ENCODE peak calls at places on chromosomes 5 and 9, in four cellular contexts. One of them, this sample, is unnamed. For H3K4me1, the result is how much of the 10 kb centered on the place peaks cover.

GRCh38 chr5:179914032-179914755 is 6.5 kb upstream of the TBC1D9B start:
- DNase-seq in PC-9: peak
- DNase-seq in tibial artery: no peak
- DNase-seq in A549: peak
- DNase-seq in this sample: no peak

GRCh38 chr9:5269249-5269715 is 35.2 kb downstream of the RLN2 start:
- DNase-seq in PC-9: peak
- DNase-seq in tibial artery: no peak
- DNase-seq in A549: no peak
- DNase-seq in this sample: no peak

GRCh38 chr5:77499973-77500372 is 7.9 kb upstream of the WDR41 start:
- DNase-seq in PC-9: no peak
- DNase-seq in tibial artery: no peak
- DNase-seq in A549: no peak
- DNase-seq in this sample: no peak

GRCh38 chr9:126945682-126946081 is 31.1 kb downstream of the RALGPS1 start:
- DNase-seq in PC-9: no peak
- DNase-seq in tibial artery: no peak
- DNase-seq in A549: no peak
- DNase-seq in this sample: no peak

GRCh38 chr5:32852535-32852934 is 141.4 kb downstream of the NPR3 start:
- DNase-seq in PC-9: peak
- DNase-seq in tibial artery: peak
- DNase-seq in A549: peak
- DNase-seq in this sample: no peak

GRCh38 chr9:16828335-16829281 is 41.9 kb downstream of the BNC2 start:
- DNase-seq in PC-9: peak
- DNase-seq in tibial artery: peak
- DNase-seq in A549: no peak
- DNase-seq in this sample: peak

GRCh38 chr5:133402781-133403180 is 209.6 kb downstream of the FSTL4 start:
- DNase-seq in PC-9: no peak
- DNase-seq in tibial artery: no peak
- DNase-seq in A549: no peak
- DNase-seq in this sample: no peak

GRCh38 chr9:12667892-12668291 is 25.3 kb upstream of the TYRP1 start:
- DNase-seq in PC-9: no peak
- DNase-seq in tibial artery: no peak
- DNase-seq in A549: no peak
- DNase-seq in this sample: no peak

GRCh38 chr9:6195714-6196360 is 19.8 kb upstream of the IL33 start:
- DNase-seq in PC-9: no peak
- DNase-seq in tibial artery: no peak
- DNase-seq in A549: no peak
- DNase-seq in this sample: no peak

GRCh38 chr5:138025285-138025684 is 7.6 kb downstream of the FAM13B start:
- DNase-seq in PC-9: no peak
- DNase-seq in tibial artery: no peak
- DNase-seq in A549: no peak
- DNase-seq in this sample: no peak

GRCh38 chr5:129622531-129622930 is 125.4 kb upstream of the MINAR2 start:
- DNase-seq in PC-9: no peak
- DNase-seq in tibial artery: no peak
- DNase-seq in A549: no peak
- DNase-seq in this sample: no peak

GRCh38 chr5:33423018-33423630 is 17.6 kb upstream of the TARS1 start:
- DNase-seq in PC-9: no peak
- DNase-seq in tibial artery: no peak
- DNase-seq in A549: no peak
- DNase-seq in this sample: no peak

GRCh38 chr5:150236981-150237754 is 47.3 kb downstream of the SLC6A7 start:
- DNase-seq in PC-9: no peak
- DNase-seq in tibial artery: no peak
- DNase-seq in A549: no peak
- DNase-seq in this sample: no peak

GRCh38 chr5:15475365-15475764 is 24.6 kb upstream of the FBXL7 start:
- DNase-seq in PC-9: no peak
- DNase-seq in tibial artery: no peak
- DNase-seq in A549: no peak
- DNase-seq in this sample: no peak

GRCh38 chr5:58898538-58898937 is 315.7 kb downstream of the RAB3C start:
- DNase-seq in PC-9: no peak
- DNase-seq in tibial artery: no peak
- DNase-seq in A549: peak
- DNase-seq in this sample: no peak

GRCh38 chr9:99962685-99963261 is 56.3 kb downstream of the STX17 start:
- DNase-seq in PC-9: no peak
- DNase-seq in tibial artery: no peak
- DNase-seq in A549: no peak
- DNase-seq in this sample: no peak

GRCh38 chr5:160792732-160793454 is 59.1 kb downstream of the ATP10B start:
- DNase-seq in PC-9: no peak
- DNase-seq in tibial artery: no peak
- DNase-seq in A549: no peak
- DNase-seq in this sample: no peak

GRCh38 chr9:84755375-84755774 is 85.8 kb downstream of the NTRK2 start:
- DNase-seq in PC-9: no peak
- DNase-seq in tibial artery: no peak
- DNase-seq in A549: no peak
- DNase-seq in this sample: no peak

GRCh38 chr5:176410486-176411180 is 5.7 kb downstream of the CLTB start:
- DNase-seq in PC-9: peak
- DNase-seq in tibial artery: peak
- DNase-seq in A549: no peak
- DNase-seq in this sample: no peak

GRCh38 chr9:75051285-75051684 is 23.2 kb upstream of the CARNMT1 start:
- DNase-seq in PC-9: no peak
- DNase-seq in tibial artery: no peak
- DNase-seq in A549: no peak
- DNase-seq in this sample: no peak

GRCh38 chr9:116515541-116515940 is 171.6 kb upstream of the TRIM32 start:
- DNase-seq in PC-9: no peak
- DNase-seq in tibial artery: no peak
- DNase-seq in A549: no peak
- DNase-seq in this sample: no peak

GRCh38 chr9:105290401-105290800 is 46.0 kb downstream of the SLC44A1 start:
- DNase-seq in PC-9: peak
- DNase-seq in tibial artery: no peak
- DNase-seq in A549: no peak
- DNase-seq in this sample: peak

GRCh38 chr9:27602954-27603353 is 29.7 kb upstream of the C9orf72 start:
- DNase-seq in PC-9: no peak
- DNase-seq in tibial artery: no peak
- DNase-seq in A549: no peak
- DNase-seq in this sample: no peak

GRCh38 chr5:145129797-145130196 is 705.3 kb downstream of the PRELID2 start:
- DNase-seq in PC-9: no peak
- DNase-seq in tibial artery: no peak
- DNase-seq in A549: no peak
- DNase-seq in this sample: no peak

GRCh38 chr9:95425910-95426551 is 90.7 kb downstream of the PTCH1 start:
- DNase-seq in PC-9: peak
- DNase-seq in tibial artery: no peak
- DNase-seq in A549: peak
- DNase-seq in this sample: peak

GRCh38 chr5:159330131-159330530 is at the start of gene IL12B:
- DNase-seq in PC-9: no peak
- DNase-seq in tibial artery: no peak
- DNase-seq in A549: no peak
- DNase-seq in this sample: no peak

GRCh38 chr5:24644757-24645156 is at the start of gene CDH10:
- DNase-seq in PC-9: peak
- DNase-seq in tibial artery: no peak
- DNase-seq in A549: no peak
- DNase-seq in this sample: peak

GRCh38 chr9:137776306-137776995 is 101.1 kb upstream of the CACNA1B start:
- DNase-seq in PC-9: no peak
- DNase-seq in tibial artery: no peak
- DNase-seq in A549: no peak
- DNase-seq in this sample: no peak

GRCh38 chr5:56676091-56676768 is 139.1 kb upstream of the MAP3K1 start:
- DNase-seq in PC-9: peak
- DNase-seq in tibial artery: no peak
- DNase-seq in A549: no peak
- DNase-seq in this sample: no peak

GRCh38 chr5:36717131-36717530 is 110.7 kb downstream of the SLC1A3 start:
- DNase-seq in PC-9: no peak
- DNase-seq in tibial artery: no peak
- DNase-seq in A549: no peak
- DNase-seq in this sample: peak

DNA sequence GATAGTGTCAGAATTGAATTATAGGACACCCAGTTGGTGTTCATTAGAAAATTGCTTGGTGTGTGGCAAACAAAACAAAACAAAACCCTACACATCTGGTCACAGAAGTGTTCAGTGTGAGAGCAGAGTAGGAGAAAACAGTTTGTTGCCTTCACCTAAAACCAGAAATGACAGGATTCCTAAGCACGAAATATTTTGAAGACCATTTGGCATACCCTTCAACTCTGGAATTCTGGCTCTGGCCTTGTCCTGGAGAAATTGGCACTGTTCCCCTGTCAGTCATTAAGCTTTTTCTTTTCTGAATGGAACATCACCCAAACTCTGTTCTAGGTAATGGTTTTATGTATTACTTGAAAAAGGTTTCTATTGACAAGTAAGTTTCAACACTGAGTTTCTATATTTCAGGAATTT is 110.2 kb upstream of the PCA3 start:
- DNase-seq in PC-9: no peak
- DNase-seq in tibial artery: no peak
- DNase-seq in A549: no peak
- DNase-seq in this sample: no peak
- H3K4me1 ChIP-seq in PC-9: under half
- H3K4me1 ChIP-seq in tibial artery: half or more
- H3K4me1 ChIP-seq in A549: under half
- H3K4me1 ChIP-seq in this sample: under half

GRCh38 chr9:129320575-129321311 is 142.7 kb upstream of the IER5L start:
- DNase-seq in PC-9: peak
- DNase-seq in tibial artery: peak
- DNase-seq in A549: no peak
- DNase-seq in this sample: peak

GRCh38 chr9:129318121-129319075 is 140.3 kb upstream of the IER5L start:
- DNase-seq in PC-9: no peak
- DNase-seq in tibial artery: peak
- DNase-seq in A549: no peak
- DNase-seq in this sample: peak

GRCh38 chr9:129317179-129318011 is 139.3 kb upstream of the IER5L start:
- DNase-seq in PC-9: peak
- DNase-seq in tibial artery: peak
- DNase-seq in A549: no peak
- DNase-seq in this sample: no peak

GRCh38 chr9:129319938-129320481 is 141.9 kb upstream of the IER5L start:
- DNase-seq in PC-9: no peak
- DNase-seq in tibial artery: peak
- DNase-seq in A549: no peak
- DNase-seq in this sample: no peak

GRCh38 chr9:129319076-129319937 is 141.2 kb upstream of the IER5L start:
- DNase-seq in PC-9: no peak
- DNase-seq in tibial artery: peak
- DNase-seq in A549: no peak
- DNase-seq in this sample: peak
- H3K4me1 ChIP-seq in PC-9: under half
- H3K4me1 ChIP-seq in tibial artery: half or more
- H3K4me1 ChIP-seq in A549: half or more
- H3K4me1 ChIP-seq in this sample: under half

DNA sequence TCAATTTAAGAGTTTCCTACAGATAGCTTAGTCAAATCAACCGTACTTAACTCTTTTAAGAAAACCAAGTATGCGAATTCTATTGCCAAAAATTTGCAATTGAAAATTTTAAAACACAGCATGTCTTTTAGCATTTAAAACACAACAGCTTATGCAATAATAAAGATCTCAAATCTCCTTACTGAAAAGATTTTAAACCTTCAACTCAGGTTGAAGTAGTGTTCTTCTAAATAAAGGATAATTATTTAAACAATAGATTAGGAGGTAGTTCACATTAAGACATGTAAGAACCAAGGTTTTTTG is 5.5 kb downstream of the NR3C1 start:
- DNase-seq in PC-9: no peak
- DNase-seq in tibial artery: no peak
- DNase-seq in A549: no peak
- DNase-seq in this sample: no peak
- H3K4me1 ChIP-seq in PC-9: half or more
- H3K4me1 ChIP-seq in tibial artery: half or more
- H3K4me1 ChIP-seq in A549: under half
- H3K4me1 ChIP-seq in this sample: under half

GRCh38 chr5:14195588-14195987 is 52.4 kb downstream of the TRIO start:
- DNase-seq in PC-9: no peak
- DNase-seq in tibial artery: no peak
- DNase-seq in A549: no peak
- DNase-seq in this sample: no peak
- H3K4me1 ChIP-seq in PC-9: under half
- H3K4me1 ChIP-seq in tibial artery: half or more
- H3K4me1 ChIP-seq in A549: half or more
- H3K4me1 ChIP-seq in this sample: under half

GRCh38 chr5:206406-206805 is 11.5 kb downstream of the CCDC127 start:
- DNase-seq in PC-9: no peak
- DNase-seq in tibial artery: no peak
- DNase-seq in A549: no peak
- DNase-seq in this sample: no peak

GRCh38 chr5:203246-203645 is 12.0 kb downstream of the LRRC14B start:
- DNase-seq in PC-9: no peak
- DNase-seq in tibial artery: no peak
- DNase-seq in A549: no peak
- DNase-seq in this sample: no peak

GRCh38 chr5:206927-207536 is 10.9 kb downstream of the CCDC127 start:
- DNase-seq in PC-9: no peak
- DNase-seq in tibial artery: no peak
- DNase-seq in A549: no peak
- DNase-seq in this sample: no peak

GRCh38 chr5:204462-204861 is 13.2 kb downstream of the LRRC14B start:
- DNase-seq in PC-9: no peak
- DNase-seq in tibial artery: no peak
- DNase-seq in A549: no peak
- DNase-seq in this sample: no peak

GRCh38 chr5:204966-205670 is 12.8 kb downstream of the CCDC127 start:
- DNase-seq in PC-9: no peak
- DNase-seq in tibial artery: no peak
- DNase-seq in A549: no peak
- DNase-seq in this sample: no peak
- H3K4me1 ChIP-seq in PC-9: under half
- H3K4me1 ChIP-seq in tibial artery: under half
- H3K4me1 ChIP-seq in A549: under half
- H3K4me1 ChIP-seq in this sample: under half

This sample was measured in HAP-1.